ENCODE peak calls at places on chromosome 11, in nine cellular contexts. S, F, O, U, J, V, M, Y and H are unnamed samples.

GRCh38 chr11:59615132-59615636 is 390 bp downstream of the OSBP start:
- DNase-seq in S (peak; percentile 68), F (peak; percentile 27), O (peak; percentile 29), U (no peak), J (peak; percentile 56), V (peak; percentile 75), M (peak; percentile 61), Y (peak; percentile 60), H (peak; percentile 29)

GRCh38 chr11:133966924-133967598 is 10.3 kb upstream of the IGSF9B start:
- DNase-seq in S (peak; percentile 44), F (peak; percentile 38), O (no peak), U (no peak), J (peak; percentile 51), V (peak; percentile 90), M (peak; percentile 54), Y (no peak), H (peak; percentile 47)

GRCh38 chr11:100687630-100688395 is 725 bp downstream of the ARHGAP42 start:
- DNase-seq in S (no peak), F (no peak), O (peak; percentile 81), U (peak; percentile 46), J (no peak), V (peak; percentile 56), M (peak; percentile 58), Y (peak; percentile 13), H (peak; percentile 57)

GRCh38 chr11:128904872-128905344 is 13.8 kb downstream of the KCNJ5 start:
- DNase-seq in S (no peak), F (no peak), O (no peak), U (no peak), J (no peak), V (no peak), M (no peak), Y (peak; percentile 86), H (peak; percentile 32)

GRCh38 chr11:101487775-101488174 is 96.0 kb downstream of the TRPC6 start:
- DNase-seq in S (no peak), F (no peak), O (peak; percentile 72), U (peak; percentile 50), J (no peak), V (no peak), M (no peak), Y (no peak), H (no peak)

GRCh38 chr11:65471410-65471762 is 27.5 kb upstream of the MALAT1 start:
- DNase-seq in S (no peak), F (no peak), O (peak; percentile 81), U (no peak), J (no peak), V (peak; percentile 68), M (peak; percentile 83), Y (no peak), H (peak; percentile 85)

GRCh38 chr11:64004590-64004984 is 18.3 kb downstream of the OTUB1 start:
- DNase-seq in S (no peak), F (no peak), O (no peak), U (no peak), J (no peak), V (no peak), M (no peak), Y (no peak), H (no peak)

GRCh38 chr11:2582958-2583604 is 116.7 kb downstream of the KCNQ1OT1 start:
- DNase-seq in S (peak; percentile 1), F (no peak), O (no peak), U (no peak), J (no peak), V (peak; percentile 40), M (peak; percentile 27), Y (no peak), H (peak; percentile 49)

GRCh38 chr11:47924184-47924671 is 56.1 kb upstream of the PTPRJ start:
- DNase-seq in S (no peak), F (no peak), O (peak; percentile 93), U (no peak), J (no peak), V (no peak), M (no peak), Y (no peak), H (no peak)

GRCh38 chr11:114026355-114026754 is 33.2 kb upstream of the ZBTB16 start:
- DNase-seq in S (no peak), F (no peak), O (peak; percentile 23), U (no peak), J (no peak), V (no peak), M (no peak), Y (no peak), H (no peak)

GRCh38 chr11:11588243-11588642 is 33.6 kb downstream of the GALNT18 start:
- DNase-seq in S (no peak), F (no peak), O (no peak), U (no peak), J (no peak), V (no peak), M (no peak), Y (no peak), H (no peak)

GRCh38 chr11:6298605-6299004 is 21.7 kb downstream of the CAVIN3 start:
- DNase-seq in S (no peak), F (no peak), O (peak; percentile 67), U (no peak), J (no peak), V (no peak), M (no peak), Y (no peak), H (peak; percentile 27)

GRCh38 chr11:126328001-126328390 is 24.1 kb downstream of the DCPS start:
- DNase-seq in S (no peak), F (no peak), O (no peak), U (no peak), J (no peak), V (no peak), M (peak; percentile 31), Y (no peak), H (no peak)

GRCh38 chr11:47403135-47403534 is 5.3 kb upstream of the SLC39A13 start:
- DNase-seq in S (no peak), F (no peak), O (no peak), U (no peak), J (no peak), V (no peak), M (no peak), Y (no peak), H (peak; percentile 40)